ENCODE peak calls at places on chromosomes 6 and 20, in six cellular contexts. K, H, L, P, C and M are unnamed samples.

GRCh38 chr6:146028250-146028789 is 542 bp upstream of the GRM1 start:
- DNase-seq in K (no peak), H (peak; percentile 75), L (no peak), P (no peak), C (peak; percentile 48), M (peak; percentile 14)

GRCh38 chr6:110440026-110440425 is 24.7 kb upstream of the DDO start:
- DNase-seq in K (no peak), H (no peak), L (no peak), P (no peak), C (no peak), M (no peak)

GRCh38 chr20:37389241-37389747 is 43.4 kb downstream of the SRC start:
- DNase-seq in K (no peak), H (no peak), L (no peak), P (no peak), C (no peak), M (no peak)

GRCh38 chr6:89161326-89162046 is 15.6 kb downstream of the PM20D2 start:
- DNase-seq in K (no peak), H (peak; percentile 74), L (no peak), P (no peak), C (no peak), M (no peak)

GRCh38 chr20:24910461-24910860 is 38.6 kb upstream of the CST7 start:
- DNase-seq in K (no peak), H (no peak), L (no peak), P (no peak), C (no peak), M (no peak)

GRCh38 chr6:167770291-167770955 is 56.3 kb upstream of the AFDN start:
- DNase-seq in K (no peak), H (no peak), L (no peak), P (no peak), C (no peak), M (no peak)

GRCh38 chr6:4913705-4914411 is 90.0 kb downstream of the RPP40 start:
- DNase-seq in K (no peak), H (no peak), L (no peak), P (no peak), C (no peak), M (no peak)

GRCh38 chr6:113356139-113356538 is 501.0 kb upstream of the MARCKS start:
- DNase-seq in K (no peak), H (no peak), L (no peak), P (no peak), C (no peak), M (no peak)

GRCh38 chr6:42387336-42387735 is 64.4 kb downstream of the TRERF1 start:
- DNase-seq in K (no peak), H (no peak), L (no peak), P (no peak), C (no peak), M (no peak)

GRCh38 chr6:41209547-41209951 is 8.6 kb upstream of the TREML2 start:
- DNase-seq in K (no peak), H (no peak), L (no peak), P (no peak), C (no peak), M (no peak)

GRCh38 chr20:9594284-9594875 is 80.0 kb downstream of the LAMP5 start:
- DNase-seq in K (no peak), H (peak; percentile 18), L (no peak), P (no peak), C (no peak), M (no peak)

GRCh38 chr20:61537721-61538480 is 285.8 kb downstream of the CDH4 start:
- DNase-seq in K (no peak), H (no peak), L (no peak), P (no peak), C (no peak), M (no peak)

GRCh38 chr20:12287575-12287974 is 369.9 kb downstream of the BTBD3 start:
- DNase-seq in K (no peak), H (peak; percentile 71), L (no peak), P (no peak), C (no peak), M (no peak)

GRCh38 chr6:75619230-75619899 is 17.7 kb downstream of the SENP6 start:
- DNase-seq in K (no peak), H (no peak), L (no peak), P (no peak), C (no peak), M (no peak)

GRCh38 chr6:33590531-33591198 is 10.6 kb upstream of the BAK1 start:
- DNase-seq in K (no peak), H (peak; percentile 53), L (no peak), P (no peak), C (no peak), M (peak; percentile 80)

GRCh38 chr6:161242779-161243693 is 30.8 kb downstream of the AGPAT4 start:
- DNase-seq in K (no peak), H (peak; percentile 94), L (no peak), P (peak; percentile 57), C (no peak), M (no peak)

GRCh38 chr20:45406260-45407066 is 1.6 kb upstream of the DBNDD2 start:
- DNase-seq in K (peak; percentile 49), H (peak; percentile 49), L (peak; percentile 27), P (no peak), C (peak; percentile 87), M (peak; percentile 80)

GRCh38 chr20:35871311-35871771 is 83.0 kb downstream of the SCAND1 start:
- DNase-seq in K (no peak), H (no peak), L (no peak), P (no peak), C (peak; percentile 21), M (no peak)

GRCh38 chr6:127951172-127951995 is 50.5 kb upstream of the THEMIS start:
- DNase-seq in K (no peak), H (no peak), L (no peak), P (no peak), C (no peak), M (no peak)

GRCh38 chr20:1327241-1327653 is 1.7 kb downstream of the SDCBP2 start:
- DNase-seq in K (no peak), H (no peak), L (no peak), P (no peak), C (no peak), M (peak; percentile 57)

GRCh38 chr20:7790189-7790588 is 150.1 kb downstream of the HAO1 start:
- DNase-seq in K (no peak), H (no peak), L (no peak), P (no peak), C (no peak), M (no peak)

GRCh38 chr20:40197744-40198143 is 491.3 kb downstream of the MAFB start:
- DNase-seq in K (no peak), H (peak; percentile 26), L (no peak), P (no peak), C (no peak), M (no peak)

GRCh38 chr6:15036690-15037245 is 209.1 kb upstream of the JARID2 start:
- DNase-seq in K (no peak), H (peak; percentile 92), L (peak; percentile 54), P (no peak), C (peak; percentile 85), M (no peak)

GRCh38 chr20:7437311-7437710 is 502.9 kb downstream of the HAO1 start:
- DNase-seq in K (no peak), H (no peak), L (no peak), P (no peak), C (no peak), M (no peak)

GRCh38 chr6:112007805-112008204 is 46.1 kb upstream of the CCN6 start:
- DNase-seq in K (no peak), H (no peak), L (no peak), P (no peak), C (no peak), M (no peak)

GRCh38 chr20:24495266-24495665 is 25.8 kb downstream of the SYNDIG1 start:
- DNase-seq in K (no peak), H (no peak), L (no peak), P (no peak), C (no peak), M (no peak)

GRCh38 chr20:48620486-48621255 is 207.1 kb downstream of the PREX1 start:
- DNase-seq in K (peak; percentile 82), H (peak; percentile 92), L (peak; percentile 57), P (peak; percentile 84), C (peak; percentile 85), M (peak; percentile 84)

GRCh38 chr6:37285861-37286311 is 27.9 kb upstream of the TMEM217 start:
- DNase-seq in K (no peak), H (no peak), L (no peak), P (no peak), C (no peak), M (no peak)

GRCh38 chr6:19342616-19343015 is 494.6 kb upstream of the ID4 start:
- DNase-seq in K (no peak), H (no peak), L (no peak), P (no peak), C (no peak), M (no peak)

GRCh38 chr6:292506-293184 is 358 bp downstream of the DUSP22 start:
- DNase-seq in K (no peak), H (peak; percentile 62), L (no peak), P (no peak), C (peak; percentile 75), M (peak; percentile 71)

GRCh38 chr6:2952557-2953095 is 18.7 kb downstream of the SERPINB6 start:
- DNase-seq in K (no peak), H (peak; percentile 98), L (peak; percentile 54), P (peak; percentile 89), C (peak; percentile 77), M (peak; percentile 28)

GRCh38 chr6:56525976-56526375 is 116.7 kb downstream of the DST start:
- DNase-seq in K (no peak), H (no peak), L (no peak), P (peak; percentile 3), C (no peak), M (no peak)

GRCh38 chr20:37095108-37095608 is 639 bp downstream of the RBL1 start:
- DNase-seq in K (no peak), H (no peak), L (no peak), P (no peak), C (no peak), M (peak; percentile 69)

GRCh38 chr20:46558511-46558959 is 8.1 kb upstream of the OCSTAMP start:
- DNase-seq in K (no peak), H (peak; percentile 25), L (peak; percentile 70), P (no peak), C (no peak), M (peak; percentile 92)

GRCh38 chr6:166619912-166620311 is 7.1 kb downstream of the RPS6KA2 start:
- DNase-seq in K (no peak), H (no peak), L (no peak), P (no peak), C (no peak), M (no peak)

GRCh38 chr20:18657575-18657974 is 69.7 kb downstream of the DTD1 start:
- DNase-seq in K (no peak), H (no peak), L (no peak), P (no peak), C (no peak), M (no peak)